ENCODE peak calls at places on chromosome 4, in six cellular contexts. U, K, N, B, Z and L are unnamed samples.

GRCh38 chr4:106587558-106587957 is 219.0 kb upstream of the GIMD1 start:
- DNase-seq in U (no peak), K (peak), N (peak), B (no peak), Z (no peak), L (no peak)

GRCh38 chr4:145177906-145178538 is 2.4 kb downstream of the OTUD4 start:
- DNase-seq in U (no peak), K (no peak), N (peak), B (peak), Z (peak), L (no peak)

GRCh38 chr4:138540056-138540800 is 298.1 kb upstream of the SLC7A11 start:
- DNase-seq in U (no peak), K (no peak), N (no peak), B (no peak), Z (no peak), L (no peak)

GRCh38 chr4:147799986-147800555 is 68.2 kb downstream of the ARHGAP10 start:
- DNase-seq in U (no peak), K (no peak), N (no peak), B (no peak), Z (no peak), L (no peak)

GRCh38 chr4:188008377-188008776 is 12.8 kb downstream of the ZFP42 start:
- DNase-seq in U (no peak), K (peak), N (peak), B (no peak), Z (no peak), L (no peak)

GRCh38 chr4:66562276-66562806 is 892.1 kb upstream of the EPHA5 start:
- DNase-seq in U (no peak), K (no peak), N (no peak), B (no peak), Z (no peak), L (no peak)

GRCh38 chr4:6693274-6694176 is at the start of gene S100P:
- DNase-seq in U (no peak), K (no peak), N (peak), B (no peak), Z (no peak), L (peak)

GRCh38 chr4:15906024-15906443 is 32.5 kb downstream of the FGFBP1 start:
- DNase-seq in U (no peak), K (no peak), N (peak), B (no peak), Z (peak), L (no peak)

GRCh38 chr4:5044341-5044740 is 6.9 kb upstream of the STK32B start:
- DNase-seq in U (no peak), K (no peak), N (no peak), B (no peak), Z (no peak), L (no peak)

GRCh38 chr4:8385611-8386010 is 54.9 kb downstream of the ACOX3 start:
- DNase-seq in U (no peak), K (no peak), N (no peak), B (no peak), Z (no peak), L (no peak)

GRCh38 chr4:38904090-38904666 is 36.6 kb downstream of the FAM114A1 start:
- DNase-seq in U (no peak), K (no peak), N (no peak), B (no peak), Z (no peak), L (peak)

GRCh38 chr4:5191831-5192230 is 140.6 kb downstream of the STK32B start:
- DNase-seq in U (no peak), K (no peak), N (no peak), B (no peak), Z (no peak), L (no peak)

GRCh38 chr4:165343353-165344191 is 16.1 kb downstream of the MSMO1 start:
- DNase-seq in U (no peak), K (no peak), N (peak), B (no peak), Z (peak), L (no peak)

GRCh38 chr4:37936889-37937498 is 23.2 kb upstream of the PTTG2 start:
- DNase-seq in U (no peak), K (no peak), N (no peak), B (no peak), Z (peak), L (no peak)

GRCh38 chr4:71847300-71847699 is 63.4 kb upstream of the GC start:
- DNase-seq in U (no peak), K (no peak), N (no peak), B (no peak), Z (no peak), L (no peak)

GRCh38 chr4:139606600-139607301 is 50.7 kb upstream of the SETD7 start:
- DNase-seq in U (no peak), K (peak), N (peak), B (peak), Z (peak), L (no peak)